ENCODE peak calls at places on chromosomes 1 and 21, in five cellular contexts. N is HCT116, L is HepG2, R is H1, W is K562. M is an unnamed sample.

GRCh38 chr1:68322096-68322495 is 89.8 kb upstream of the WLS start:
- DNase-seq in L (no peak), R (no peak), W (no peak), N (no peak), M (no peak)

GRCh38 chr1:183537405-183537804 is 52.9 kb downstream of the NCF2 start:
- DNase-seq in W (no peak), R (no peak), L (no peak), N (no peak), M (no peak)

GRCh38 chr1:15760520-15761211 is 2.1 kb downstream of the FBLIM1 start:
- DNase-seq in W (peak), R (no peak), L (no peak), N (no peak), M (no peak)

GRCh38 chr1:51433269-51433971 is 85.6 kb downstream of the EPS15 start:
- DNase-seq in N (no peak), W (no peak), L (no peak), R (no peak), M (no peak)

GRCh38 chr21:35231115-35231514 is 182.0 kb upstream of the RUNX1 start:
- DNase-seq in R (no peak), W (no peak), N (no peak), L (no peak), M (no peak)

GRCh38 chr1:111140680-111140967 is 601 bp downstream of the CEPT1 start:
- DNase-seq in R (no peak), W (no peak), L (peak), N (no peak), M (no peak)

GRCh38 chr1:222928212-222928611 is 113.4 kb downstream of the DISP1 start:
- DNase-seq in R (peak), L (peak), N (no peak), W (no peak), M (no peak)

GRCh38 chr1:226186124-226187018 is at the start of gene ACBD3:
- DNase-seq in W (peak), R (peak), L (peak), N (peak), M (peak)

GRCh38 chr1:246677842-246678241 is 46.4 kb upstream of the SCCPDH start:
- DNase-seq in N (no peak), R (no peak), W (no peak), L (no peak), M (no peak)

GRCh38 chr1:143625886-143626285 is 345.9 kb downstream of the FAM72C start:
- DNase-seq in N (no peak), L (no peak), W (no peak), R (no peak), M (no peak)

GRCh38 chr1:116722016-116722838 is 32.0 kb upstream of the CD2 start:
- DNase-seq in R (no peak), W (no peak), N (no peak), L (no peak), M (no peak)

GRCh38 chr1:67850151-67850551 is 16.9 kb upstream of the GNG12 start:
- DNase-seq in R (no peak), W (peak), L (no peak), N (peak), M (no peak)

GRCh38 chr1:235073331-235073967 is 55.2 kb downstream of the TOMM20 start:
- DNase-seq in R (no peak), N (no peak), L (peak), W (no peak), M (no peak)

GRCh38 chr1:195188821-195189220 is 1419.4 kb downstream of the KCNT2 start:
- DNase-seq in L (no peak), R (no peak), W (no peak), N (no peak), M (no peak)

GRCh38 chr1:215104283-215104682 is 21.7 kb downstream of the KCNK2 start:
- DNase-seq in L (no peak), R (no peak), N (no peak), W (no peak), M (no peak)

GRCh38 chr1:27342391-27342777 is 562 bp downstream of the SYTL1 start:
- DNase-seq in N (no peak), L (no peak), W (no peak), R (no peak), M (no peak)

GRCh38 chr1:213980906-213981305 is 6.9 kb upstream of the PROX1 start:
- DNase-seq in L (no peak), W (no peak), N (no peak), R (no peak), M (no peak)

GRCh38 chr1:170200665-170201397 is 55.1 kb downstream of the NTMT2 start:
- DNase-seq in L (no peak), R (no peak), N (no peak), W (no peak), M (no peak)

GRCh38 chr1:236520445-236521005 is 3.3 kb upstream of the LGALS8 start:
- DNase-seq in W (no peak), L (no peak), N (no peak), R (no peak), M (no peak)

GRCh38 chr1:236523704-236524141 is at the start of gene LGALS8:
- DNase-seq in N (peak), W (peak), R (peak), L (peak), M (no peak)

GRCh38 chr1:236524142-236524891 is 535 bp downstream of the LGALS8 start:
- DNase-seq in L (peak), R (peak), N (peak), W (peak), M (peak)

GRCh38 chr1:236524892-236525179 is 1.1 kb downstream of the LGALS8 start:
- DNase-seq in W (no peak), R (no peak), L (no peak), N (no peak), M (no peak)

DNA sequence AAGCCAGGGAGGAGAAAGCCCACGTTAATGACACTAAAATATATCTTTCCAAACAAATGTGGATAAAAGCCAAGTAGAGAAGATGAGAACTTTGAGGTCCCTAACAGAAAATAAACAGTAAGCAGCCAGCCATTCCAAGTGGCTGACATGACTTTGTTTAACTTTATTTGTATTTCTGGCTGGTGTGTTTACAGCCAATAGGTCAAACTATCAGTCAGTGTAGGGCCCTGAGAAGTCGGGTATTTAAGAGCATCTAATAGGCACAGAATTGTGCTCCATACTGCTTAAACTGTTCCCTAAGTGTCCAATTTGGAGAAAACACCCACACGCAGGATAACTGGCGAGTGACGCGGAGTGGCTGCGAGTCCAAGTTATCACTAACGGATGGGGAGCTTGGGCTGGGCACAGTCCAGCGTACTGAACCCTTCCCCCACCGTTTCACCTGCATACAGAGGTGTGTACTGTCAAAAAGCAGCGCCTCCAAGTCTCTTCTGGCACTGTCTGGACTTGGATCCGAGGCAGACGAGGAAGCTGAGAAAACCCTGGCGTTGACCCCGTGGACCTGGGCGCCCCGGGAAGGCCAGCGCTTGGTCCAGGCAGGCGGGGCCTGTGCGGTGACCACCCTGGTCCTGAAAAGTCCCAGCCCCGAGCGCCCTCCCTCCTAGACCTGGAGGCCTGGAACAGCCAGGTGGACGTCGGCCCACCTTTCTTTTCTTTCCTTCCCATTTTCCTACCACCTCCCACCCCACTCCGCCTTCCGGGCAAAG is 662 bp upstream of the LGALS8 start:
- DNase-seq in L (peak), N (no peak), R (peak), W (no peak), M (no peak)
- TF ChIP-seq SRF in L (no peak), N (no peak), R (no peak), W (no peak), M (no peak)

GRCh38 chr1:161486806-161487482 is 18.3 kb upstream of the FCGR2A start:
- DNase-seq in N (peak), L (peak), R (no peak), W (peak), M (peak)
- TF ChIP-seq YY1 in N (peak), L (no peak), R (peak), W (no peak), M (peak)

GRCh38 chr1:9730096-9730901 is 78.8 kb downstream of the PIK3CD start:
- DNase-seq in W (no peak), R (no peak), L (no peak), N (no peak), M (no peak)
- TF ChIP-seq SRF in W (no peak), R (no peak), L (no peak), N (no peak), M (no peak)

GRCh38 chr1:159493354-159493753 is 42.5 kb downstream of the OR10J5 start:
- DNase-seq in R (no peak), L (no peak), N (no peak), W (no peak), M (no peak)

DNA sequence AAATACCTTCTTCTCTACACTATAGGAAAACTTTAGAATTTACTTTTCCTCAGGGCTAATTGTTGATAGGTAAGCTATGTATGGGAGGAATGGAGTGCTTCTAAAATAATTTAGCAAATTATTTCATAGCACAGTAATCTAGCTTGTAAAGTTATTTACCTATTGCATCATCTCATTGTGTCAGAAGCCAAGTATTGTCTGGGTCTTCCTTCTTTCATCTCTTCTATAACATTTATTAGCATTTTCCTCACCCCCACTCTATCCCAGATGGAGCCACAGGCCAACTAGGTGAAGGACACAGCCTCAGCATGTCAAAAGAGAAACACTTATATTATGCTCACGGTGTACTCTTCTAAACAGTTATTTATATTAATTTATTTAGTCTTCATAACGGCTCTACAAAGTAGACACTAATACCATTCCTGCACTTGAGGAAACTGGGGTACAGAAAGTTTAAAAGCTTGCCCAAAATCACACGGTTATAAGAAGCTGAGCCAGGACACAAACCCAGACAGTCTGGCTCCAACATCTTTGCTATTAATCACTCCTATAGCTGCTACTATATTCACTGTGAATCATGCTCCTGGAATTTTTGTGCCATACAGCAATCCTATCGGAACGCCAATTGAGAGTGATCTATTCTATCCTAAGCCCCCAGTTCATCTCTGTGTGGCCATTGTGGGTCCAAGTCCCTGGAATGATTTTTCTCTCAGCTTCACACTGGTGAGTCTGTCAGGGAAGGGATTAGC is 43.1 kb downstream of the OR10J5 start:
- DNase-seq in N (no peak), W (no peak), L (no peak), R (no peak), M (no peak)
- TF ChIP-seq YY1 in N (no peak), W (no peak), L (no peak), R (no peak), M (no peak)